ENCODE peak calls at places on chromosomes 5 and 9, in six cellular contexts. G is uterus, B is heart left ventricle, X is stomach, M is body of pancreas, F is upper lobe of left lung. J is an unnamed sample.

GRCh38 chr5:72241346-72242003 is 78.6 kb downstream of the MRPS27 start:
- DNase-seq in F (no peak), X (no peak), G (no peak), B (no peak), M (peak; percentile 55), J (no peak)

GRCh38 chr5:149358294-149358651 is 427 bp downstream of the PCYOX1L start:
- DNase-seq in M (peak; percentile 51), B (peak; percentile 52), G (peak; percentile 48), F (peak; percentile 48), X (peak; percentile 35), J (peak; percentile 68)

GRCh38 chr5:65837139-65837538 is 89.2 kb upstream of the ERBIN start:
- DNase-seq in B (no peak), X (no peak), F (no peak), M (no peak), G (no peak), J (no peak)

GRCh38 chr9:78918976-78919375 is 622.1 kb downstream of the PSAT1 start:
- DNase-seq in X (no peak), B (no peak), M (no peak), F (no peak), G (no peak), J (no peak)

GRCh38 chr9:137237759-137238726 is 3.0 kb upstream of the TUBB4B start:
- DNase-seq in F (no peak), G (no peak), B (no peak), M (peak; percentile 46), X (no peak), J (no peak)

GRCh38 chr9:37812773-37813379 is 12.3 kb downstream of the DCAF10 start:
- DNase-seq in G (no peak), M (no peak), B (no peak), X (no peak), F (no peak), J (no peak)

GRCh38 chr5:39500656-39501295 is 76.0 kb upstream of the DAB2 start:
- DNase-seq in F (no peak), G (no peak), B (no peak), M (no peak), X (no peak), J (no peak)

GRCh38 chr9:106862946-106863740 is at the start of gene ZNF462:
- DNase-seq in G (peak; percentile 53), B (peak; percentile 61), X (no peak), M (peak; percentile 40), F (no peak), J (peak; percentile 59)

GRCh38 chr5:56876325-56876724 is 33.1 kb upstream of the SETD9 start:
- DNase-seq in M (no peak), X (no peak), B (no peak), F (no peak), G (no peak), J (no peak)

GRCh38 chr9:2874001-2874750 is 30.3 kb upstream of the PUM3 start:
- DNase-seq in F (no peak), X (no peak), M (no peak), B (no peak), G (no peak), J (no peak)

GRCh38 chr9:107176701-107177100 is 106.4 kb upstream of the RAD23B start:
- DNase-seq in B (no peak), M (no peak), G (peak; percentile 20), F (no peak), X (no peak), J (no peak)

GRCh38 chr9:120308495-120308894 is 271.5 kb downstream of the CDK5RAP2 start:
- DNase-seq in X (no peak), M (no peak), G (no peak), B (no peak), F (no peak), J (no peak)

GRCh38 chr5:88882321-88883038 is 504 bp downstream of the MEF2C start:
- DNase-seq in G (no peak), X (no peak), F (no peak), M (no peak), B (no peak), J (no peak)

DNA sequence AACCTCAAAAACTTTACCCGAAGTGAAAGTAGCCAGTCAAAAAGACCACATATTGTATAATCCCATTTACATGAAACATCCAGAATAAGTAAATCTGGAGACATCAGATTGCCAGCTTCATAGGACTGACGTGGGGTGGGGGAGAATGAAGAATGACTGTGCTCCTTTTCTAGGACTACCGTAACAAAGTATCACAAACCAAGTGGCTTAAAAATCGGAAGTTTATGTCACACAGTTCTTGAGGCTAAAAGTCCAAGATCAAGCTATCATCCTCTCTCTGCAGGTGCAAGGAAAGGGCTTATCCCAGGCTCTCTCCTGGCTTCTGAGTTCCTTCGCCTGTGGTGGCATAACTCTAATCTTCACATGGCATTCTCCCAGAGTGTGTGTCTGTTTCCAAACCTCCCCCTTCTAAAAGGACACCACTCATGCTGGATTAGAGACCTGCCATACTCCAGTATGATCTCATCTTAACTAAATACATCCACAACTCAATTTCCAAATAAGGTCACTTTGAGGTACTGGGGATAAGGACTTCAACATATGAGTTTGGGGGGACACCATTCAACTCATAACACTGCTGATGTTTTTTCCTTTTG is 25.5 kb downstream of the ADAM19 start:
- DNase-seq in M (no peak), B (peak; percentile 37), G (no peak), F (no peak), X (no peak), J (peak; percentile 4)
- H3K36me3 ChIP-seq in M (no peaks in the 10 kb centered on the region), B (no peaks in the 10 kb centered on the region), G (no peaks in the 10 kb centered on the region), F (no peaks in the 10 kb centered on the region), X (no peaks in the 10 kb centered on the region), J (no peaks in the 10 kb centered on the region)

GRCh38 chr5:53407373-53407772 is 73.1 kb upstream of the FST start:
- DNase-seq in M (no peak), G (no peak), F (no peak), B (no peak), X (no peak), J (no peak)

GRCh38 chr5:53406630-53407316 is 73.7 kb upstream of the FST start:
- DNase-seq in X (no peak), F (no peak), M (no peak), G (no peak), B (no peak), J (no peak)

GRCh38 chr5:53405396-53405795 is 75.0 kb upstream of the FST start:
- DNase-seq in F (no peak), B (no peak), X (no peak), G (no peak), M (no peak), J (no peak)

GRCh38 chr5:53403291-53403690 is 77.1 kb upstream of the FST start:
- DNase-seq in M (no peak), B (no peak), G (no peak), X (no peak), F (no peak), J (no peak)

GRCh38 chr5:53403758-53404157 is 76.7 kb upstream of the FST start:
- DNase-seq in B (no peak), M (no peak), X (no peak), G (no peak), F (no peak), J (no peak)
- H3K27ac ChIP-seq in B (no peak overlapping the region), M (no peak overlapping the region), X (no peak overlapping the region), G (no peak overlapping the region), F (no peak overlapping the region), J (no peak overlapping the region)

DNA sequence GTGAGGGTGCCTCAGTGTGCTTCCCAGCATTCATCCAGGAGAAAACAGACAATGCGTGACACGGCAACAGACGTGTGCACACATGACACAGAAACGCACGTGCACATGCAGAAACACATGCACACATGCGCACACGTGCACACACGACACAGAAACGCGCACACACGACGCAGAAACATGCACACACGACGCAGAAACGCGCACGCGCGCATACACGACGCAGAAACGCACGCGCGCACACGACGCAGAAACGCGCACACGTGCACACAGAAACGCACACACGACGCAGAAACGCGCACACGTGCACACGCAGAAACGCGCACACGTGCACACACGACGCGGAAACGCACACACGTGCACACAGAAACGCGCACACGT is 16.5 kb downstream of the TPPP start:
- DNase-seq in M (no peak), F (no peak), X (no peak), G (no peak), B (no peak), J (no peak)
- TF ChIP-seq POLR2A in M (no peak), F (no peak), X (no peak), G (no peak), B (no peak), J (no peak)

GRCh38 chr5:1054799-1055775 is 46.5 kb downstream of the NKD2 start:
- DNase-seq in B (no peak), G (no peak), X (no peak), F (no peak), M (no peak), J (no peak)

GRCh38 chr5:1052641-1053390 is 44.2 kb downstream of the NKD2 start:
- DNase-seq in F (no peak), B (no peak), M (no peak), X (no peak), G (no peak), J (no peak)

GRCh38 chr5:1052076-1052475 is 43.5 kb downstream of the NKD2 start:
- DNase-seq in G (no peak), B (no peak), X (no peak), M (no peak), F (no peak), J (no peak)

GRCh38 chr5:1054018-1054798 is 45.6 kb downstream of the NKD2 start:
- DNase-seq in X (no peak), B (no peak), M (no peak), F (no peak), G (no peak), J (no peak)

DNA sequence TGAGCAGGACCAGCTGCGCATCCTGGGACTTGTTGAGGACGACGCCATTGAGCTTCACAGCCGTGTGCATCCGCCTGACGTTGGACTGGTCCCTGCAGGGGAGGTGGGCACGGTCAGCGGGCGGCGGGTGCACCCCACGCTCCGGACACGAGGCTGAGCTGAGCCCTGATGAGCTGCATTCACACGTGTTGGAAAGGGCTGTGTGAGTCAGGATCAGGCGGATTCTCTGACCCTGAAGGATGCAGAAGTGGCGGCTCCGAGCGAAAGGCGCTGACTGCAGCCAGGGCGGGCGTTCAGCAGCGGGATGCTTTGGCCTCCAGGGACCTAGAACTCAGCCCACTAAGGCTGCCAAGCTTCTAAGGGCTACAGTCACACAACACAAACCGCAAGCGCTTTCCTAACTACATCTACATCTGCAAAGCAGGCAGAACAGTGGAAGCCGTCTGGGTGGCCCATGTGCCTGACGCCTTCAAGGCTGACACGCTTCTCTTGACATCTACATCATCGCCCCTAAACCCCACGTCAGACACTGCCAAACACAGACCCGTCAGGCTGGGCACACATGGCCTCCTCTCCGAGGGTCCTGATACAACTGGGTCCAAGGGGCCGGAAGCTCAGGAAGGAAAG is 44.9 kb downstream of the NKD2 start:
- DNase-seq in X (no peak), B (no peak), G (no peak), M (no peak), F (no peak), J (no peak)
- H3K36me3 ChIP-seq in X (peaks cover 84% of the 10 kb centered on the region), B (peaks cover 77% of the 10 kb centered on the region), G (no peaks in the 10 kb centered on the region), M (peaks cover 31% of the 10 kb centered on the region), F (peaks cover 26% of the 10 kb centered on the region), J (no peaks in the 10 kb centered on the region)

J was measured in Peyer's patch.